ENCODE peak calls at places on chromosomes 12 and 14, in six cellular contexts. L, X, J, N, T and F are unnamed samples.

GRCh38 chr12:127054531-127054930 is 1212.4 kb upstream of the TMEM132C start:
- DNase-seq in N (peak; percentile 33), X (peak; percentile 23), L (no peak), J (peak; percentile 63), T (no peak), F (no peak)

GRCh38 chr12:11810962-11811361 is 161.5 kb downstream of the ETV6 start:
- DNase-seq in T (no peak), L (no peak), N (no peak), J (no peak), X (no peak), F (no peak)

GRCh38 chr14:105414456-105415371 is 4.9 kb upstream of the MTA1 start:
- DNase-seq in L (peak; percentile 31), X (no peak), N (peak; percentile 41), J (peak; percentile 67), T (peak; percentile 81), F (no peak)

GRCh38 chr14:26286066-26286791 is 311.6 kb downstream of the NOVA1 start:
- DNase-seq in J (no peak), T (no peak), N (no peak), L (no peak), X (no peak), F (no peak)

GRCh38 chr12:119902084-119902509 is 25.0 kb upstream of the CIT start:
- DNase-seq in L (no peak), T (peak; percentile 59), N (peak; percentile 56), J (peak; percentile 84), X (peak; percentile 25), F (peak; percentile 88)

GRCh38 chr12:1933342-1933992 is 15.0 kb upstream of the CACNA2D4 start:
- DNase-seq in J (peak; percentile 10), L (no peak), T (no peak), N (no peak), X (no peak), F (no peak)

GRCh38 chr14:55458800-55459577 is 18.6 kb upstream of the TBPL2 start:
- DNase-seq in T (no peak), J (peak; percentile 66), X (no peak), N (no peak), L (no peak), F (no peak)

GRCh38 chr14:100807979-100808734 is 17.8 kb upstream of the MEG3 start:
- DNase-seq in T (no peak), L (no peak), J (no peak), X (no peak), N (no peak), F (no peak)

GRCh38 chr12:109087250-109087649 is 6.0 kb downstream of the ALKBH2 start:
- DNase-seq in T (no peak), N (no peak), J (no peak), X (no peak), L (no peak), F (no peak)

GRCh38 chr12:50062733-50063452 is 5.5 kb downstream of the ASIC1 start:
- DNase-seq in X (no peak), T (peak; percentile 38), J (no peak), L (no peak), N (no peak), F (no peak)

GRCh38 chr12:19978193-19978592 is 390.1 kb upstream of the PDE3A start:
- DNase-seq in X (peak; percentile 99), T (no peak), J (peak; percentile 46), L (no peak), N (no peak), F (no peak)

GRCh38 chr12:89461649-89462612 is 62.7 kb downstream of the GALNT4 start:
- DNase-seq in L (no peak), J (peak; percentile 85), T (no peak), N (peak; percentile 75), X (no peak), F (no peak)

GRCh38 chr12:11891350-11892064 is 179.2 kb upstream of the BCL2L14 start:
- DNase-seq in X (no peak), J (no peak), N (no peak), T (no peak), L (no peak), F (no peak)

GRCh38 chr12:124399622-124400021 is 104.7 kb downstream of the RFLNA start:
- DNase-seq in L (no peak), N (no peak), X (no peak), J (peak; percentile 59), T (no peak), F (no peak)

GRCh38 chr12:26787125-26787495 is 45.9 kb downstream of the ITPR2 start:
- DNase-seq in L (peak; percentile 6), N (no peak), J (peak; percentile 84), T (no peak), X (peak; percentile 37), F (peak; percentile 31)

GRCh38 chr12:112473056-112473455 is 54.3 kb downstream of the PTPN11 start:
- DNase-seq in L (no peak), T (no peak), N (no peak), J (peak; percentile 19), X (no peak), F (peak; percentile 11)

GRCh38 chr14:81818271-81818670 is 284.6 kb upstream of the SEL1L start:
- DNase-seq in X (no peak), T (no peak), L (no peak), J (no peak), N (no peak), F (no peak)

GRCh38 chr12:98895086-98895651 is 250.1 kb downstream of the APAF1 start:
- DNase-seq in T (no peak), N (no peak), L (no peak), X (no peak), J (no peak), F (no peak)

GRCh38 chr14:102927346-102927877 is 4.9 kb downstream of the AMN start:
- DNase-seq in J (no peak), T (peak; percentile 86), X (no peak), L (no peak), N (no peak), F (no peak)

GRCh38 chr14:105146181-105146975 is 22.2 kb downstream of the JAG2 start:
- DNase-seq in N (no peak), J (no peak), X (no peak), L (no peak), T (peak; percentile 24), F (no peak)

GRCh38 chr12:15152864-15153263 is 68.4 kb downstream of the RERG start:
- DNase-seq in L (no peak), J (peak; percentile 27), T (no peak), N (no peak), X (no peak), F (no peak)

GRCh38 chr12:94650143-94651056 is at the start of gene TMCC3:
- DNase-seq in T (peak; percentile 70), J (peak; percentile 66), L (no peak), N (no peak), X (no peak), F (no peak)

GRCh38 chr14:78970677-78971076 is 800.5 kb downstream of the NRXN3 start:
- DNase-seq in L (no peak), N (no peak), J (no peak), X (no peak), T (no peak), F (no peak)

GRCh38 chr12:59164226-59164625 is 243.9 kb upstream of the LRIG3 start:
- DNase-seq in X (no peak), J (no peak), T (no peak), N (no peak), L (no peak), F (no peak)

GRCh38 chr14:105894978-105895881 is 368.8 kb downstream of the TMEM121 start:
- DNase-seq in T (peak; percentile 30), L (no peak), J (no peak), N (no peak), X (no peak), F (no peak)

GRCh38 chr12:110537605-110538409 is 35.7 kb downstream of the RAD9B start:
- DNase-seq in N (no peak), L (peak; percentile 8), T (peak; percentile 76), J (no peak), X (no peak), F (no peak)

GRCh38 chr12:120117961-120118709 is 1.6 kb upstream of the RAB35 start:
- DNase-seq in X (no peak), T (no peak), J (peak; percentile 75), L (no peak), N (peak; percentile 33), F (peak; percentile 41)

GRCh38 chr14:64569108-64570045 is 19.6 kb downstream of the PPP1R36 start:
- DNase-seq in N (peak; percentile 45), T (no peak), X (peak; percentile 59), J (peak; percentile 58), L (peak; percentile 21), F (peak; percentile 20)

GRCh38 chr12:131254374-131254773 is 300.7 kb downstream of the ADGRD1 start:
- DNase-seq in X (no peak), L (no peak), T (no peak), N (no peak), J (no peak), F (no peak)

GRCh38 chr12:19239616-19240234 is 110.2 kb downstream of the PLEKHA5 start:
- DNase-seq in N (no peak), J (peak; percentile 71), T (no peak), X (no peak), L (no peak), F (no peak)

GRCh38 chr14:20630340-20631022 is 11.0 kb downstream of the OR6S1 start:
- DNase-seq in J (peak; percentile 75), L (no peak), X (no peak), T (no peak), N (peak; percentile 63), F (peak; percentile 75)

GRCh38 chr12:121795029-121795977 is 1.8 kb upstream of the RHOF start:
- DNase-seq in X (no peak), J (peak; percentile 80), N (peak; percentile 87), T (peak; percentile 90), L (no peak), F (peak; percentile 70)

GRCh38 chr12:113818833-113819232 is 147.3 kb downstream of the RBM19 start:
- DNase-seq in T (no peak), J (peak; percentile 11), X (no peak), N (no peak), L (no peak), F (no peak)

GRCh38 chr14:54652188-54652889 is 85.4 kb downstream of the SAMD4A start:
- DNase-seq in L (peak; percentile 73), J (peak; percentile 100), T (peak; percentile 73), X (peak; percentile 99), N (peak; percentile 95), F (peak; percentile 99)

GRCh38 chr14:56423591-56423991 is 156.0 kb upstream of the TMEM260 start:
- DNase-seq in L (no peak), N (no peak), X (no peak), J (no peak), T (no peak), F (no peak)